ENCODE peak calls at places on chromosome 7, in ten cellular contexts. L, J, G, H, M, W, N, B, T and A are unnamed samples.

GRCh38 chr7:44103941-44104879 is at the start of gene AEBP1:
- DNase-seq in B (peak), L (no peak), G (no peak), W (peak), J (peak), M (no peak), T (no peak), N (peak), H (peak), A (no peak)

GRCh38 chr7:128737867-128738390 is 1.2 kb upstream of the CALU start:
- DNase-seq in G (no peak), N (no peak), J (no peak), T (no peak), M (peak), B (peak), W (peak), L (peak), H (peak), A (no peak)

GRCh38 chr7:73742753-73743641 is 4.4 kb upstream of the ABHD11 start:
- DNase-seq in H (no peak), W (no peak), G (no peak), M (peak), L (peak), J (no peak), N (peak), B (no peak), T (no peak), A (no peak)

GRCh38 chr7:121071662-121072061 is 83.2 kb downstream of the CPED1 start:
- DNase-seq in G (no peak), N (no peak), B (no peak), L (no peak), T (no peak), H (no peak), M (no peak), W (no peak), J (no peak), A (no peak)

GRCh38 chr7:28328161-28328560 is 84.2 kb upstream of the CREB5 start:
- DNase-seq in B (no peak), W (no peak), G (no peak), J (no peak), N (no peak), T (no peak), H (no peak), M (no peak), L (peak), A (no peak)

GRCh38 chr7:51229106-51229537 is 87.5 kb downstream of the COBL start:
- DNase-seq in W (no peak), H (no peak), N (no peak), G (no peak), B (no peak), M (no peak), L (no peak), J (no peak), T (no peak), A (no peak)

GRCh38 chr7:44636926-44637325 is 30.5 kb downstream of the OGDH start:
- DNase-seq in B (no peak), N (no peak), L (no peak), W (no peak), M (no peak), T (no peak), H (no peak), G (no peak), J (no peak), A (no peak)

GRCh38 chr7:99386584-99387238 is 12.2 kb downstream of the ARPC1B start:
- DNase-seq in W (peak), T (no peak), L (no peak), M (peak), B (peak), J (no peak), N (no peak), H (peak), G (no peak), A (no peak)

GRCh38 chr7:142024547-142024946 is 28.9 kb downstream of the MGAM start:
- DNase-seq in B (peak), T (no peak), H (peak), M (no peak), W (peak), N (no peak), G (no peak), L (peak), J (no peak), A (no peak)

GRCh38 chr7:38615665-38616064 is 15.5 kb downstream of the AMPH start:
- DNase-seq in T (no peak), N (no peak), B (no peak), W (no peak), M (no peak), H (no peak), G (no peak), L (no peak), J (no peak), A (no peak)

GRCh38 chr7:79403451-79403850 is 50.0 kb downstream of the MAGI2 start:
- DNase-seq in H (peak), B (peak), M (no peak), G (no peak), J (no peak), L (no peak), N (no peak), W (peak), T (no peak), A (no peak)

GRCh38 chr7:91085175-91085574 is 179.1 kb upstream of the FZD1 start:
- DNase-seq in M (no peak), T (no peak), J (no peak), W (no peak), L (no peak), B (no peak), N (no peak), G (no peak), H (no peak), A (no peak)

GRCh38 chr7:104982773-104983619 is 31.0 kb upstream of the KMT2E start:
- DNase-seq in H (no peak), T (no peak), L (no peak), G (no peak), J (no peak), B (no peak), W (no peak), N (no peak), M (peak), A (no peak)

GRCh38 chr7:85554294-85554877 is 367.5 kb upstream of the SEMA3D start:
- DNase-seq in N (peak), L (peak), B (peak), J (no peak), H (peak), G (no peak), M (peak), W (peak), T (no peak), A (no peak)

GRCh38 chr7:25578991-25579687 is 350.9 kb upstream of the NPVF start:
- DNase-seq in M (no peak), G (no peak), N (no peak), H (no peak), J (no peak), W (no peak), T (no peak), B (no peak), L (no peak), A (no peak)

GRCh38 chr7:28774529-28775057 is 183.5 kb downstream of the TRIL start:
- DNase-seq in T (no peak), J (no peak), B (no peak), H (no peak), W (no peak), G (no peak), M (no peak), N (no peak), L (no peak), A (no peak)

GRCh38 chr7:21352540-21353387 is 75.1 kb upstream of the SP4 start:
- DNase-seq in M (no peak), L (no peak), J (no peak), N (no peak), B (no peak), H (no peak), T (no peak), W (no peak), G (no peak), A (no peak)

GRCh38 chr7:25223206-25223605 is 5.1 kb downstream of the NPVF start:
- DNase-seq in B (no peak), M (no peak), N (no peak), W (no peak), T (no peak), L (no peak), H (no peak), G (no peak), J (no peak), A (no peak)

GRCh38 chr7:151342811-151343210 is 1.2 kb downstream of the NUB1 start:
- DNase-seq in L (no peak), W (no peak), M (no peak), G (no peak), H (no peak), J (no peak), T (no peak), B (no peak), N (no peak), A (no peak)

GRCh38 chr7:124257638-124258308 is 224.9 kb upstream of the TMEM229A start:
- DNase-seq in J (no peak), L (peak), G (no peak), T (no peak), H (peak), W (no peak), B (no peak), M (no peak), N (no peak), A (no peak)

GRCh38 chr7:101519324-101520017 is 109.6 kb downstream of the MYL10 start:
- DNase-seq in W (peak), M (no peak), N (no peak), H (peak), T (no peak), B (peak), G (no peak), J (no peak), L (no peak), A (no peak)

GRCh38 chr7:45646207-45646821 is 72.1 kb downstream of the ADCY1 start:
- DNase-seq in W (no peak), T (no peak), G (no peak), L (no peak), J (no peak), H (no peak), B (no peak), N (no peak), M (no peak), A (no peak)

GRCh38 chr7:106610996-106611886 is 49.7 kb downstream of the CCDC71L start:
- DNase-seq in N (no peak), L (peak), M (no peak), G (no peak), J (no peak), T (no peak), W (peak), H (peak), B (no peak), A (no peak)

GRCh38 chr7:133746847-133747246 is 380.3 kb upstream of the LRGUK start:
- DNase-seq in G (no peak), J (no peak), L (no peak), B (no peak), M (no peak), W (no peak), H (no peak), T (no peak), N (no peak), A (no peak)

GRCh38 chr7:29345590-29345989 is 151.0 kb downstream of the CHN2 start:
- DNase-seq in L (peak), B (peak), H (no peak), J (peak), W (peak), T (no peak), N (no peak), G (no peak), M (no peak), A (no peak)